ENCODE peak calls at places on chromosomes 7 and 10, in six cellular contexts. S, U, Z, H, N and V are unnamed samples.

GRCh38 chr10:131494451-131494850 is 182.9 kb upstream of the TCERG1L start:
- DNase-seq in S (no peak), U (no peak), Z (no peak), H (no peak), N (no peak), V (no peak)

GRCh38 chr10:76333801-76334200 is 902.4 kb downstream of the LRMDA start:
- DNase-seq in S (no peak), U (no peak), Z (no peak), H (no peak), N (no peak), V (no peak)

GRCh38 chr10:44422153-44422552 is 37.3 kb upstream of the CXCL12 start:
- DNase-seq in S (no peak), U (no peak), Z (no peak), H (no peak), N (no peak), V (no peak)

GRCh38 chr7:151038951-151039849 is 9.1 kb upstream of the ASIC3 start:
- DNase-seq in S (peak; percentile 91), U (no peak), Z (no peak), H (peak; percentile 99), N (peak; percentile 66), V (no peak)

GRCh38 chr10:112446055-112446854 is 459 bp downstream of the ZDHHC6 start:
- DNase-seq in S (peak; percentile 23), U (no peak), Z (no peak), H (peak; percentile 24), N (peak; percentile 17), V (no peak)

GRCh38 chr7:142488842-142489241 is 231.0 kb upstream of the PRSS58 start:
- DNase-seq in S (no peak), U (no peak), Z (no peak), H (no peak), N (no peak), V (no peak)

GRCh38 chr10:6916601-6917000 is 336.5 kb upstream of the PRKCQ start:
- DNase-seq in S (no peak), U (no peak), Z (no peak), H (no peak), N (no peak), V (no peak)

GRCh38 chr7:82005056-82005455 is 235.2 kb upstream of the HGF start:
- DNase-seq in S (no peak), U (no peak), Z (no peak), H (no peak), N (no peak), V (no peak)

GRCh38 chr10:79025113-79025832 is 43.5 kb upstream of the ZMIZ1 start:
- DNase-seq in S (no peak), U (no peak), Z (no peak), H (no peak), N (no peak), V (no peak)

GRCh38 chr7:80806653-80807052 is 112.2 kb downstream of the SEMA3C start:
- DNase-seq in S (no peak), U (no peak), Z (no peak), H (no peak), N (peak; percentile 37), V (no peak)

GRCh38 chr10:121417298-121417697 is 180.9 kb downstream of the FGFR2 start:
- DNase-seq in S (no peak), U (no peak), Z (no peak), H (no peak), N (no peak), V (no peak)

GRCh38 chr7:152076940-152077933 is 51.8 kb downstream of the GALNT11 start:
- DNase-seq in S (peak; percentile 18), U (no peak), Z (no peak), H (no peak), N (peak; percentile 74), V (no peak)

GRCh38 chr10:113151178-113151577 is 201.1 kb downstream of the TCF7L2 start:
- DNase-seq in S (no peak), U (no peak), Z (no peak), H (no peak), N (no peak), V (no peak)

GRCh38 chr7:132416395-132416794 is 159.9 kb downstream of the PLXNA4 start:
- DNase-seq in S (no peak), U (no peak), Z (no peak), H (no peak), N (no peak), V (no peak)

GRCh38 chr10:110919971-110920881 is 822 bp downstream of the SHOC2 start:
- DNase-seq in S (peak; percentile 17), U (peak; percentile 56), Z (peak; percentile 67), H (peak; percentile 67), N (peak; percentile 75), V (peak; percentile 43)

GRCh38 chr7:108146070-108146842 is 16.1 kb upstream of the LAMB4 start:
- DNase-seq in S (peak; percentile 86), U (peak; percentile 78), Z (peak; percentile 77), H (peak; percentile 83), N (peak; percentile 92), V (peak; percentile 74)
- H4K91ac ChIP-seq in S (peak overlapping the region; percentile 77), U (no peak overlapping the region), Z (no peak overlapping the region), H (no peak overlapping the region), N (no peak overlapping the region), V (no peak overlapping the region)

GRCh38 chr7:9391984-9392383 is 958.6 kb downstream of the NXPH1 start:
- DNase-seq in S (no peak), U (no peak), Z (no peak), H (no peak), N (no peak), V (no peak)
- H3K18ac ChIP-seq in S (no peak overlapping the region), U (no peak overlapping the region), Z (no peak overlapping the region), H (no peak overlapping the region), N (no peak overlapping the region), V (no peak overlapping the region)

GRCh38 chr7:122535086-122535485 is 163.8 kb downstream of the RNF133 start:
- DNase-seq in S (no peak), U (no peak), Z (no peak), H (no peak), N (peak; percentile 78), V (no peak)
- H4K91ac ChIP-seq in S (no peak overlapping the region), U (no peak overlapping the region), Z (no peak overlapping the region), H (no peak overlapping the region), N (no peak overlapping the region), V (no peak overlapping the region)

DNA sequence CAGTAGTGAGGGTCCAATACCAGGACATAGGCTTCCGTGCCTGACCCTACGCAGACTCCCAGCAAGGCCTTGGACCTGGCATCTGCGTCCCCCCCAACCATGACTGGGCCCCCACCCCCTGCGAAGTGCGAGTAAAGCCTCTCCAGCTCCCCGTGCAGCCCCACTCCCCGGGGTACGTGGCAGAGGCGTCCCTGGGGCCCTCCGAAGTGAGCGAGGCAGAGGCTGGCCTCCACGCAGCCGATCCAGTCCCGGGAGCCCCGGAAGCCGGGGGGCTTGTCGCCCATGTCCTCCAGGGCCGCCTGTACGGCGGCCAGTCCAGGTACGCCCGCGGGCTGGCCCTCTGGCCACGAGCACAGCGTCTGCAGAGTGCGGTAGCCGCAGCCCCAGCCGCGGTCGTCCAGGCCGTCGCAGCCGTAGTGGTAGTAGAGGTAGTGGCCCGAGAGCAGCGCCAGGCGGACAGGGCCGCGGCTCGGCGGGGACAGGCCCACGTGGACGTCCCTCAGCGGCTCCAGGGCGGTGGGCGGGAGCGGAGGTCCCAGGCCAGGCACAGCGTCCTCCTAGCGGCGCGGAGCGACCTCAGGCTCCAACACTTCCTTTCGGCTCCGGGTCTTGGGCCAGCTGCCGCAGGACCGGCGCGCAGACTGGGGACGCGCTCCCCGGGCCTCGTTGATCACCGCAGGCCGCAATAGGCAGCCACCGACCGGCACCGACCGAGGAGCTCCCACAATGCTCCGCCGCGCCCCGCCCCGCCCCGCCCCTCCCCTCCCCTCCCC is at the start of gene UFSP1:
- DNase-seq in S (no peak), U (no peak), Z (peak; percentile 82), H (no peak), N (peak; percentile 60), V (peak; percentile 43)
- H3K18ac ChIP-seq in S (peak within 1 kb of the TSS; percentile 70), U (peak within 1 kb of the TSS; percentile 100), Z (peak within 1 kb of the TSS; percentile 98), H (peak within 1 kb of the TSS; percentile 93), N (peak within 1 kb of the TSS; percentile 93), V (peak within 1 kb of the TSS; percentile 85)